ENCODE peak calls at places on chromosomes 6 and 20, in eight cellular contexts. D, G, M, L, E, U, B and F are unnamed samples.

GRCh38 chr20:3101737-3102574 is 17.4 kb upstream of the AVP start:
- DNase-seq in D (peak), G (peak), M (no peak), L (no peak), E (peak), U (no peak), B (no peak), F (no peak)

GRCh38 chr6:4364172-4364571 is 228.8 kb upstream of the ECI2 start:
- DNase-seq in D (no peak), G (no peak), M (no peak), L (no peak), E (no peak), U (no peak), B (no peak), F (no peak)

GRCh38 chr20:57390604-57391438 is at the start of gene RBM38:
- DNase-seq in D (peak), G (peak), M (peak), L (peak), E (peak), U (peak), B (peak), F (no peak)

GRCh38 chr6:166330612-166331011 is 11.7 kb downstream of the SFT2D1 start:
- DNase-seq in D (no peak), G (no peak), M (peak), L (no peak), E (no peak), U (peak), B (peak), F (peak)

GRCh38 chr6:87945181-87945580 is 102.5 kb upstream of the SPACA1 start:
- DNase-seq in D (no peak), G (no peak), M (no peak), L (no peak), E (no peak), U (no peak), B (no peak), F (no peak)

GRCh38 chr6:17962436-17963031 is 24.9 kb downstream of the KIF13A start:
- DNase-seq in D (no peak), G (no peak), M (peak), L (no peak), E (no peak), U (no peak), B (no peak), F (no peak)

GRCh38 chr20:38581013-38581412 is at the start of gene ADIG:
- DNase-seq in D (no peak), G (no peak), M (no peak), L (no peak), E (no peak), U (peak), B (no peak), F (peak)

GRCh38 chr20:33188421-33188820 is 20.5 kb downstream of the BPIFA2 start:
- DNase-seq in D (no peak), G (no peak), M (no peak), L (no peak), E (no peak), U (no peak), B (no peak), F (no peak)

GRCh38 chr6:15331629-15332241 is 85.9 kb downstream of the JARID2 start:
- DNase-seq in D (no peak), G (no peak), M (no peak), L (no peak), E (no peak), U (no peak), B (no peak), F (no peak)

GRCh38 chr20:63881451-63882226 is 13.3 kb upstream of the DNAJC5 start:
- DNase-seq in D (no peak), G (no peak), M (no peak), L (no peak), E (no peak), U (no peak), B (no peak), F (no peak)

GRCh38 chr20:36465109-36466080 is 75.9 kb upstream of the MYL9 start:
- DNase-seq in D (no peak), G (peak), M (peak), L (no peak), E (no peak), U (no peak), B (no peak), F (no peak)

GRCh38 chr6:137233561-137234504 is 14.6 kb upstream of the IFNGR1 start:
- DNase-seq in D (no peak), G (no peak), M (peak), L (no peak), E (no peak), U (no peak), B (no peak), F (no peak)

GRCh38 chr6:6749791-6750434 is 161.4 kb downstream of the LY86 start:
- DNase-seq in D (no peak), G (peak), M (peak), L (no peak), E (no peak), U (no peak), B (no peak), F (no peak)

GRCh38 chr6:21390537-21391213 is 202.9 kb upstream of the SOX4 start:
- DNase-seq in D (no peak), G (no peak), M (no peak), L (no peak), E (no peak), U (no peak), B (no peak), F (no peak)

GRCh38 chr6:116258520-116258919 is 4.6 kb upstream of the TSPYL4 start:
- DNase-seq in D (no peak), G (no peak), M (peak), L (no peak), E (no peak), U (no peak), B (no peak), F (no peak)

GRCh38 chr6:6707143-6707542 is 118.6 kb downstream of the LY86 start:
- DNase-seq in D (no peak), G (no peak), M (no peak), L (no peak), E (no peak), U (no peak), B (no peak), F (no peak)

GRCh38 chr6:153059757-153060156 is 57.2 kb upstream of the MTRF1L start:
- DNase-seq in D (no peak), G (no peak), M (no peak), L (no peak), E (no peak), U (no peak), B (no peak), F (no peak)

GRCh38 chr6:160102956-160103824 is 18.4 kb upstream of the SLC22A1 start:
- DNase-seq in D (no peak), G (no peak), M (no peak), L (peak), E (no peak), U (no peak), B (peak), F (no peak)

GRCh38 chr6:163355471-163355991 is 59.0 kb upstream of the QKI start:
- DNase-seq in D (no peak), G (no peak), M (peak), L (no peak), E (no peak), U (peak), B (no peak), F (peak)